ENCODE peak calls at places on chromosomes 16 and 17, in nine cellular contexts. J is neural progenitor cell, H is T-helper 9 cell, I is naive B cell, Y is left ventricle myocardium superior, D is LNCaP clone FGC, F is left ventricle myocardium inferior, B is fibroblast of pulmonary artery, U is cardiac septum. G is an unnamed sample.

GRCh38 chr17:43079578-43080302 is 45.4 kb downstream of the BRCA1 start:
- DNase-seq in J (no peak), H (no peak), I (no peak), Y (no peak), D (no peak), F (no peak), B (no peak), U (no peak), G (no peak)

GRCh38 chr16:53666816-53667415 is 36.7 kb downstream of the RPGRIP1L start:
- DNase-seq in J (no peak), H (no peak), I (no peak), Y (no peak), D (no peak), F (no peak), B (no peak), U (no peak), G (no peak)

GRCh38 chr17:76515291-76515949 is 14.2 kb upstream of the RHBDF2 start:
- DNase-seq in J (no peak), H (peak), I (peak), Y (peak), D (no peak), F (peak), B (peak), U (no peak), G (peak)

GRCh38 chr17:12567077-12568053 is 98.3 kb upstream of the MYOCD start:
- DNase-seq in J (no peak), H (no peak), I (no peak), Y (no peak), D (no peak), F (no peak), B (no peak), U (no peak), G (no peak)

GRCh38 chr17:82984751-82985435 is 94.5 kb upstream of the METRNL start:
- DNase-seq in J (no peak), H (no peak), I (no peak), Y (no peak), D (no peak), F (no peak), B (no peak), U (no peak), G (no peak)

GRCh38 chr17:48048321-48049140 is at the start of gene NFE2L1:
- DNase-seq in J (no peak), H (no peak), I (peak), Y (peak), D (peak), F (peak), B (peak), U (peak), G (no peak)

GRCh38 chr17:63698886-63699637 is 863 bp downstream of the LIMD2 start:
- DNase-seq in J (peak), H (peak), I (peak), Y (peak), D (no peak), F (peak), B (peak), U (peak), G (peak)

GRCh38 chr17:13134106-13134505 is 116.3 kb upstream of the ELAC2 start:
- DNase-seq in J (no peak), H (no peak), I (no peak), Y (no peak), D (peak), F (no peak), B (no peak), U (no peak), G (no peak)

GRCh38 chr16:77213542-77214108 is 14.4 kb downstream of the SYCE1L start:
- DNase-seq in J (no peak), H (no peak), I (no peak), Y (no peak), D (no peak), F (no peak), B (peak), U (no peak), G (no peak)